ENCODE peak calls at places on chromosome 10, in six cellular contexts. One of them, this sample, is unnamed.

GRCh38 chr10:49115796-49116508 is 630 bp upstream of the VSTM4 start:
- DNase-seq in AG10803: no peak
- DNase-seq in upper lobe of right lung: no peak
- DNase-seq in HFFc6: no peak
- DNase-seq in psoas muscle: no peak
- DNase-seq in OCI-LY7: no peak
- DNase-seq in this sample: no peak

GRCh38 chr10:47402681-47403301 is 18.7 kb upstream of the ZNF488 start:
- DNase-seq in AG10803: peak
- DNase-seq in upper lobe of right lung: no peak
- DNase-seq in HFFc6: peak
- DNase-seq in psoas muscle: peak
- DNase-seq in OCI-LY7: no peak
- DNase-seq in this sample: no peak

GRCh38 chr10:67812007-67812406 is 26.0 kb downstream of the DNAJC12 start:
- DNase-seq in AG10803: no peak
- DNase-seq in upper lobe of right lung: no peak
- DNase-seq in HFFc6: no peak
- DNase-seq in psoas muscle: no peak
- DNase-seq in OCI-LY7: no peak
- DNase-seq in this sample: no peak

GRCh38 chr10:73865459-73866442 is 8.6 kb downstream of the CAMK2G start:
- DNase-seq in AG10803: no peak
- DNase-seq in upper lobe of right lung: peak
- DNase-seq in HFFc6: no peak
- DNase-seq in psoas muscle: no peak
- DNase-seq in OCI-LY7: peak
- DNase-seq in this sample: peak

GRCh38 chr10:74151879-74152722 is 1.1 kb downstream of the ADK start:
- DNase-seq in AG10803: no peak
- DNase-seq in upper lobe of right lung: no peak
- DNase-seq in HFFc6: no peak
- DNase-seq in psoas muscle: no peak
- DNase-seq in OCI-LY7: no peak
- DNase-seq in this sample: no peak

GRCh38 chr10:114631678-114632417 is 26.2 kb downstream of the ABLIM1 start:
- DNase-seq in AG10803: no peak
- DNase-seq in upper lobe of right lung: peak
- DNase-seq in HFFc6: no peak
- DNase-seq in psoas muscle: peak
- DNase-seq in OCI-LY7: no peak
- DNase-seq in this sample: no peak

GRCh38 chr10:72044417-72045041 is 43.8 kb downstream of the SPOCK2 start:
- DNase-seq in AG10803: peak
- DNase-seq in upper lobe of right lung: no peak
- DNase-seq in HFFc6: no peak
- DNase-seq in psoas muscle: peak
- DNase-seq in OCI-LY7: no peak
- DNase-seq in this sample: no peak

GRCh38 chr10:22335204-22335956 is 9.9 kb upstream of the SPAG6 start:
- DNase-seq in AG10803: peak
- DNase-seq in upper lobe of right lung: peak
- DNase-seq in HFFc6: no peak
- DNase-seq in psoas muscle: peak
- DNase-seq in OCI-LY7: no peak
- DNase-seq in this sample: peak

GRCh38 chr10:122931088-122931958 is 20.9 kb downstream of the FAM24A start:
- DNase-seq in AG10803: no peak
- DNase-seq in upper lobe of right lung: no peak
- DNase-seq in HFFc6: no peak
- DNase-seq in psoas muscle: no peak
- DNase-seq in OCI-LY7: no peak
- DNase-seq in this sample: no peak

GRCh38 chr10:114489521-114490310 is 85.4 kb upstream of the AFAP1L2 start:
- DNase-seq in AG10803: no peak
- DNase-seq in upper lobe of right lung: no peak
- DNase-seq in HFFc6: no peak
- DNase-seq in psoas muscle: no peak
- DNase-seq in OCI-LY7: peak
- DNase-seq in this sample: no peak

GRCh38 chr10:49138361-49138891 is 4.6 kb upstream of the FAM170B start:
- DNase-seq in AG10803: peak
- DNase-seq in upper lobe of right lung: no peak
- DNase-seq in HFFc6: peak
- DNase-seq in psoas muscle: peak
- DNase-seq in OCI-LY7: no peak
- DNase-seq in this sample: no peak

GRCh38 chr10:114470956-114471905 is 66.9 kb upstream of the AFAP1L2 start:
- DNase-seq in AG10803: peak
- DNase-seq in upper lobe of right lung: peak
- DNase-seq in HFFc6: peak
- DNase-seq in psoas muscle: peak
- DNase-seq in OCI-LY7: peak
- DNase-seq in this sample: no peak

GRCh38 chr10:24459836-24460235 is 250.9 kb downstream of the KIAA1217 start:
- DNase-seq in AG10803: no peak
- DNase-seq in upper lobe of right lung: no peak
- DNase-seq in HFFc6: no peak
- DNase-seq in psoas muscle: no peak
- DNase-seq in OCI-LY7: no peak
- DNase-seq in this sample: no peak

GRCh38 chr10:73577788-73578187 is 13.4 kb downstream of the USP54 start:
- DNase-seq in AG10803: peak
- DNase-seq in upper lobe of right lung: peak
- DNase-seq in HFFc6: no peak
- DNase-seq in psoas muscle: peak
- DNase-seq in OCI-LY7: no peak
- DNase-seq in this sample: no peak

GRCh38 chr10:90399782-90400181 is 458.1 kb downstream of the HTR7 start:
- DNase-seq in AG10803: no peak
- DNase-seq in upper lobe of right lung: no peak
- DNase-seq in HFFc6: no peak
- DNase-seq in psoas muscle: no peak
- DNase-seq in OCI-LY7: no peak
- DNase-seq in this sample: no peak

GRCh38 chr10:127151981-127152699 is 44.3 kb downstream of the INSYN2A start:
- DNase-seq in AG10803: no peak
- DNase-seq in upper lobe of right lung: peak
- DNase-seq in HFFc6: no peak
- DNase-seq in psoas muscle: no peak
- DNase-seq in OCI-LY7: no peak
- DNase-seq in this sample: no peak

GRCh38 chr10:5514226-5514881 is 10.4 kb upstream of the CALML3 start:
- DNase-seq in AG10803: no peak
- DNase-seq in upper lobe of right lung: peak
- DNase-seq in HFFc6: no peak
- DNase-seq in psoas muscle: peak
- DNase-seq in OCI-LY7: no peak
- DNase-seq in this sample: no peak

GRCh38 chr10:101834341-101834740 is 9.3 kb downstream of the KCNIP2 start:
- DNase-seq in AG10803: no peak
- DNase-seq in upper lobe of right lung: peak
- DNase-seq in HFFc6: no peak
- DNase-seq in psoas muscle: no peak
- DNase-seq in OCI-LY7: no peak
- DNase-seq in this sample: no peak

GRCh38 chr10:103761075-103761920 is 94.1 kb downstream of the SH3PXD2A start:
- DNase-seq in AG10803: no peak
- DNase-seq in upper lobe of right lung: no peak
- DNase-seq in HFFc6: no peak
- DNase-seq in psoas muscle: no peak
- DNase-seq in OCI-LY7: no peak
- DNase-seq in this sample: no peak

GRCh38 chr10:86106616-86107015 is 260.0 kb downstream of the GRID1 start:
- DNase-seq in AG10803: no peak
- DNase-seq in upper lobe of right lung: no peak
- DNase-seq in HFFc6: no peak
- DNase-seq in psoas muscle: no peak
- DNase-seq in OCI-LY7: no peak
- DNase-seq in this sample: no peak

GRCh38 chr10:29623797-29624196 is 11.0 kb downstream of the SVIL start:
- DNase-seq in AG10803: no peak
- DNase-seq in upper lobe of right lung: no peak
- DNase-seq in HFFc6: no peak
- DNase-seq in psoas muscle: no peak
- DNase-seq in OCI-LY7: no peak
- DNase-seq in this sample: no peak

GRCh38 chr10:117345143-117345542 is 30.1 kb downstream of the PDZD8 start:
- DNase-seq in AG10803: no peak
- DNase-seq in upper lobe of right lung: no peak
- DNase-seq in HFFc6: no peak
- DNase-seq in psoas muscle: no peak
- DNase-seq in OCI-LY7: no peak
- DNase-seq in this sample: no peak

GRCh38 chr10:87721781-87722180 is 62.1 kb downstream of the PAPSS2 start:
- DNase-seq in AG10803: no peak
- DNase-seq in upper lobe of right lung: no peak
- DNase-seq in HFFc6: no peak
- DNase-seq in psoas muscle: no peak
- DNase-seq in OCI-LY7: no peak
- DNase-seq in this sample: no peak

GRCh38 chr10:35447693-35448407 is 111.5 kb downstream of the CCNY start:
- DNase-seq in AG10803: peak
- DNase-seq in upper lobe of right lung: no peak
- DNase-seq in HFFc6: peak
- DNase-seq in psoas muscle: no peak
- DNase-seq in OCI-LY7: no peak
- DNase-seq in this sample: no peak

GRCh38 chr10:34813626-34814227 is 1.4 kb downstream of the PARD3 start:
- DNase-seq in AG10803: peak
- DNase-seq in upper lobe of right lung: no peak
- DNase-seq in HFFc6: peak
- DNase-seq in psoas muscle: no peak
- DNase-seq in OCI-LY7: no peak
- DNase-seq in this sample: no peak

GRCh38 chr10:6037422-6037821 is 24.7 kb downstream of the IL2RA start:
- DNase-seq in AG10803: no peak
- DNase-seq in upper lobe of right lung: no peak
- DNase-seq in HFFc6: no peak
- DNase-seq in psoas muscle: no peak
- DNase-seq in OCI-LY7: peak
- DNase-seq in this sample: no peak

GRCh38 chr10:43199088-43199683 is 60.9 kb downstream of the CSGALNACT2 start:
- DNase-seq in AG10803: no peak
- DNase-seq in upper lobe of right lung: peak
- DNase-seq in HFFc6: no peak
- DNase-seq in psoas muscle: peak
- DNase-seq in OCI-LY7: no peak
- DNase-seq in this sample: no peak

GRCh38 chr10:26909753-26910152 is 49.0 kb upstream of the ABI1 start:
- DNase-seq in AG10803: no peak
- DNase-seq in upper lobe of right lung: no peak
- DNase-seq in HFFc6: no peak
- DNase-seq in psoas muscle: no peak
- DNase-seq in OCI-LY7: no peak
- DNase-seq in this sample: no peak

DNA sequence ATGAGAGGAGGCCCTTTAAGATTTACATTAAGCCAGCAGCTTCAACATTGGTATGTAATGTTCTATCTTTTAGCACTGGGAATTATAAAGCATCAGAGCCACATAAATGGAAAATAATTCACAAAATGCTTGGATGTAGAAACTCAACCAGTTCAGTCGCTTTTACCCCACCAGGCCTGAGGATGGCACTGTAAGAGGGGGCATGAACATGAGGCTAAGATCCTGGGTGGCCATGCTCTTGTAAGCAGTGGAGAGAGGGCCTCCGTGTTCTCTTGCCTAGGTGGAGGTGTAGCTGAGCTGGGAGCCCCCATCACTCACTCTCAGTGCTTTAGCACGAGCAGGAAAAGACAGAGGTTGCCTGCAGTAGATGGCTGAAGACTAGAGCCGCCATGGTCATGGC is 238.8 kb downstream of the FANK1 start:
- DNase-seq in AG10803: no peak
- DNase-seq in upper lobe of right lung: no peak
- DNase-seq in HFFc6: no peak
- DNase-seq in psoas muscle: no peak
- DNase-seq in OCI-LY7: no peak
- DNase-seq in this sample: no peak
- TF ChIP-seq CTCF in AG10803: peak
- TF ChIP-seq CTCF in upper lobe of right lung: no peak
- TF ChIP-seq CTCF in HFFc6: peak
- TF ChIP-seq CTCF in psoas muscle: no peak
- TF ChIP-seq CTCF in OCI-LY7: no peak
- TF ChIP-seq CTCF in this sample: no peak

GRCh38 chr10:124259139-124259825 is 159.4 kb downstream of the OAT start:
- DNase-seq in AG10803: no peak
- DNase-seq in upper lobe of right lung: no peak
- DNase-seq in HFFc6: no peak
- DNase-seq in psoas muscle: no peak
- DNase-seq in OCI-LY7: peak
- DNase-seq in this sample: peak
- TF ChIP-seq CTCF in AG10803: no peak
- TF ChIP-seq CTCF in upper lobe of right lung: no peak
- TF ChIP-seq CTCF in HFFc6: peak
- TF ChIP-seq CTCF in psoas muscle: no peak
- TF ChIP-seq CTCF in OCI-LY7: peak
- TF ChIP-seq CTCF in this sample: peak

GRCh38 chr10:61138728-61139127 is 194.7 kb upstream of the RHOBTB1 start:
- DNase-seq in AG10803: peak
- DNase-seq in upper lobe of right lung: no peak
- DNase-seq in HFFc6: no peak
- DNase-seq in psoas muscle: no peak
- DNase-seq in OCI-LY7: no peak
- DNase-seq in this sample: no peak

GRCh38 chr10:61140765-61141392 is 196.9 kb upstream of the RHOBTB1 start:
- DNase-seq in AG10803: peak
- DNase-seq in upper lobe of right lung: no peak
- DNase-seq in HFFc6: peak
- DNase-seq in psoas muscle: no peak
- DNase-seq in OCI-LY7: peak
- DNase-seq in this sample: no peak

GRCh38 chr10:61139230-61139928 is 195.4 kb upstream of the RHOBTB1 start:
- DNase-seq in AG10803: no peak
- DNase-seq in upper lobe of right lung: no peak
- DNase-seq in HFFc6: no peak
- DNase-seq in psoas muscle: no peak
- DNase-seq in OCI-LY7: no peak
- DNase-seq in this sample: no peak

DNA sequence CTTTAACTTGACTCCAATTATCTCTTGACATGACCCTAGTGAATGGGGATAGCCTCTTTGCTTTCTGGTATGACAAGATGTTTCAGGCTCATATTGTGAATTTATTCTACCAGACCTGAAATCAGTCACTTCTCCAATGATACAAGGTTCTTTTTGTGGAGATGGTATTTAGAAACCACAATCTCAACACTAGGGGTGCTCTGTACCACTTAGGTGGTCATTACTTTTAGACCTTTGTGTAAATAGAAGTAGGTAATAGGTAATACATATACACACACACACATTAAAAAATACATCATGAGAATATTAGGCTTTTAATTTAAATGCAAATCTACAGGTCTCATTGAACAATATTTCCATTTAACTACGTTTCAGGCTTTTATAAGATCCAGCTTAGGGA is 199.0 kb upstream of the RHOBTB1 start:
- DNase-seq in AG10803: no peak
- DNase-seq in upper lobe of right lung: no peak
- DNase-seq in HFFc6: no peak
- DNase-seq in psoas muscle: no peak
- DNase-seq in OCI-LY7: no peak
- DNase-seq in this sample: no peak
- TF ChIP-seq CTCF in AG10803: no peak
- TF ChIP-seq CTCF in upper lobe of right lung: no peak
- TF ChIP-seq CTCF in HFFc6: peak
- TF ChIP-seq CTCF in psoas muscle: no peak
- TF ChIP-seq CTCF in OCI-LY7: peak
- TF ChIP-seq CTCF in this sample: peak

GRCh38 chr10:78301891-78302738 is 268.5 kb downstream of the RPS24 start:
- DNase-seq in AG10803: no peak
- DNase-seq in upper lobe of right lung: no peak
- DNase-seq in HFFc6: no peak
- DNase-seq in psoas muscle: no peak
- DNase-seq in OCI-LY7: peak
- DNase-seq in this sample: no peak
- TF ChIP-seq CTCF in AG10803: peak
- TF ChIP-seq CTCF in upper lobe of right lung: no peak
- TF ChIP-seq CTCF in HFFc6: peak
- TF ChIP-seq CTCF in psoas muscle: no peak
- TF ChIP-seq CTCF in OCI-LY7: peak
- TF ChIP-seq CTCF in this sample: no peak